ENCODE peak calls at places on chromosomes 1 and 21, in five cellular contexts. D is neural progenitor cell, L is GM03348, Y is AG09319, N is fibroblast of the aortic adventitia. W is an unnamed sample.
A peak's percentile ranks its signal among the peaks of the same experiment; 100 is the strongest.

GRCh38 chr21:45074818-45075605 is 632 bp downstream of the ADARB1 start:
- DNase-seq in Y (no peak), D (peak; percentile 71), N (peak; percentile 11), L (peak; percentile 39), W (peak; percentile 18)

GRCh38 chr1:204416589-204417230 is 5.1 kb upstream of the PPP1R15B start:
- DNase-seq in D (no peak), L (no peak), Y (no peak), N (no peak), W (no peak)

GRCh38 chr1:170426596-170426995 is 105.4 kb upstream of the GORAB start:
- DNase-seq in Y (no peak), D (peak; percentile 30), N (no peak), L (no peak), W (no peak)

GRCh38 chr21:21631961-21632360 is 633.8 kb downstream of the NCAM2 start:
- DNase-seq in D (no peak), N (peak; percentile 13), L (peak; percentile 9), Y (no peak), W (peak; percentile 12)

GRCh38 chr1:58206749-58207148 is 339.8 kb downstream of the OMA1 start:
- DNase-seq in N (no peak), Y (no peak), D (no peak), L (no peak), W (no peak)

GRCh38 chr1:11617314-11617713 is 36.9 kb downstream of the FBXO2 start:
- DNase-seq in L (no peak), N (no peak), Y (no peak), D (no peak), W (no peak)

GRCh38 chr1:230749635-230750034 is 2.4 kb downstream of the CAPN9 start:
- DNase-seq in N (no peak), D (no peak), Y (no peak), L (no peak), W (no peak)

GRCh38 chr1:223811634-223812101 is 34.1 kb downstream of the TP53BP2 start:
- DNase-seq in Y (no peak), L (peak; percentile 54), N (peak; percentile 76), D (no peak), W (peak; percentile 45)

GRCh38 chr1:209769171-209769904 is 13.5 kb downstream of the TRAF3IP3 start:
- DNase-seq in L (peak; percentile 87), D (no peak), Y (peak; percentile 16), N (peak; percentile 95), W (peak; percentile 88)

GRCh38 chr1:160550572-160551034 is 27.5 kb upstream of the SLAMF6 start:
- DNase-seq in D (peak; percentile 13), N (no peak), Y (no peak), L (no peak), W (no peak)

GRCh38 chr1:160451859-160452232 is 51.5 kb downstream of the VANGL2 start:
- DNase-seq in L (no peak), D (no peak), Y (no peak), N (no peak), W (no peak)

GRCh38 chr21:44510508-44511218 is 29.3 kb downstream of the KRTAP10-1 start:
- DNase-seq in L (peak; percentile 82), D (peak; percentile 85), N (peak; percentile 11), Y (no peak), W (peak; percentile 20)

GRCh38 chr21:35284199-35284598 is 235.1 kb upstream of the RUNX1 start:
- DNase-seq in L (no peak), N (peak; percentile 54), D (no peak), Y (peak; percentile 8), W (peak; percentile 36)

GRCh38 chr1:173134029-173134428 is 73.1 kb downstream of the TNFSF4 start:
- DNase-seq in L (no peak), Y (no peak), D (no peak), N (no peak), W (no peak)

GRCh38 chr1:206658264-206658980 is 23.1 kb downstream of the DYRK3 start:
- DNase-seq in Y (no peak), N (no peak), L (peak; percentile 66), D (peak; percentile 68), W (no peak)

GRCh38 chr1:227947678-227948492 is at the start of gene WNT9A:
- DNase-seq in L (peak; percentile 95), D (peak; percentile 94), Y (no peak), N (peak; percentile 60), W (peak; percentile 59)

GRCh38 chr1:32028746-32029145 is 15.1 kb downstream of the KHDRBS1 start:
- DNase-seq in D (no peak), Y (no peak), N (no peak), L (no peak), W (no peak)

GRCh38 chr1:29105822-29106221 is 17.9 kb downstream of the TMEM200B start:
- DNase-seq in Y (no peak), L (no peak), D (no peak), N (no peak), W (no peak)

GRCh38 chr1:172654535-172654934 is 4.4 kb upstream of the FASLG start:
- DNase-seq in D (no peak), L (peak; percentile 73), N (peak; percentile 69), Y (no peak), W (peak; percentile 69)

GRCh38 chr1:24191860-24192259 is 4.8 kb upstream of the IFNLR1 start:
- DNase-seq in N (peak; percentile 23), Y (no peak), L (peak; percentile 34), D (no peak), W (peak; percentile 33)

GRCh38 chr1:227388771-227389170 is 70.5 kb upstream of the CDC42BPA start:
- DNase-seq in Y (no peak), N (no peak), D (no peak), L (no peak), W (no peak)

GRCh38 chr1:199273837-199274379 is 635.1 kb downstream of the PTPRC start:
- DNase-seq in D (no peak), L (no peak), N (peak; percentile 84), Y (no peak), W (peak; percentile 28)